ENCODE peak calls at places on chromosome 14, in six cellular contexts. L, J, U, X, P and E are unnamed samples.

GRCh38 chr14:35956376-35957000 is 130.3 kb downstream of the BRMS1L start:
- DNase-seq in P (no peak), L (no peak), U (no peak), J (no peak), X (no peak), E (no peak)

GRCh38 chr14:76348898-76349297 is 27.0 kb upstream of the ESRRB start:
- DNase-seq in X (peak), U (no peak), J (peak), L (peak), P (peak), E (no peak)

GRCh38 chr14:22583994-22584393 is 5.0 kb downstream of the DAD1 start:
- DNase-seq in P (no peak), U (no peak), X (no peak), J (no peak), L (no peak), E (no peak)

GRCh38 chr14:33646692-33647260 is 304.1 kb downstream of the EGLN3 start:
- DNase-seq in L (peak), U (no peak), J (peak), P (no peak), X (no peak), E (no peak)

GRCh38 chr14:54487771-54488170 is 1.0 kb downstream of the GMFB start:
- DNase-seq in X (no peak), P (no peak), L (peak), U (no peak), J (peak), E (no peak)

GRCh38 chr14:23183076-23183475 is 384 bp downstream of the SLC7A8 start:
- DNase-seq in X (no peak), P (no peak), U (no peak), L (no peak), J (no peak), E (no peak)

GRCh38 chr14:101354726-101355125 is 206.6 kb upstream of the DIO3 start:
- DNase-seq in U (no peak), X (no peak), L (no peak), P (no peak), J (no peak), E (no peak)

GRCh38 chr14:81710232-81710845 is 176.7 kb upstream of the SEL1L start:
- DNase-seq in U (no peak), L (peak), J (peak), P (no peak), X (peak), E (no peak)

GRCh38 chr14:99517643-99518381 is 36.6 kb downstream of the CCNK start:
- DNase-seq in P (no peak), J (no peak), X (no peak), L (no peak), U (no peak), E (no peak)

GRCh38 chr14:49303952-49304516 is 282.1 kb downstream of the RPS29 start:
- DNase-seq in X (no peak), J (peak), P (no peak), U (no peak), L (peak), E (no peak)

GRCh38 chr14:106877527-106877926 is 1351.1 kb downstream of the TMEM121 start:
- DNase-seq in L (no peak), P (no peak), U (no peak), X (no peak), J (no peak), E (no peak)

GRCh38 chr14:94171208-94171607 is 2.9 kb upstream of the PPP4R4 start:
- DNase-seq in X (no peak), U (no peak), P (no peak), J (peak), L (peak), E (no peak)

DNA sequence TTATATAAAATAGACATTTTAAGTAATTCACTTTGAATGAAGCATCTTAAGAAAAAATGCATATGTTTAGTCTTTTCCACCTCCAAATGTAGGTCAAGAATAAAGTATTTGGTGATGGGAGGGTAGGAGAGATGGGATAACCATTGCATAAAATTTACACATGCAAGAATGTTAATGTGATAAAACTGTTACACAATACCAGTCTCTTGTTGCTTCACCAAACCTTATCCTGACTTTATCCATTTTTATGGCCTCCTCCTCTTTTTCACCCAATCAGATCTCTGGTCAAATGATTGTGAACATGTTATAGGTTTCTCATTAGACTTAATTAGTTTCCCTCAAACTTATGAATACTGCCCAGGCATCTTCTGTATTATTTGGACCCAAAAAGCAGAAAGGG is 994.5 kb upstream of the FLRT2 start:
- DNase-seq in U (no peak), J (no peak), P (no peak), X (no peak), L (no peak), E (no peak)
- TF ChIP-seq CTCF in U (no peak), J (no peak), P (no peak), X (no peak), L (no peak), E (no peak)

DNA sequence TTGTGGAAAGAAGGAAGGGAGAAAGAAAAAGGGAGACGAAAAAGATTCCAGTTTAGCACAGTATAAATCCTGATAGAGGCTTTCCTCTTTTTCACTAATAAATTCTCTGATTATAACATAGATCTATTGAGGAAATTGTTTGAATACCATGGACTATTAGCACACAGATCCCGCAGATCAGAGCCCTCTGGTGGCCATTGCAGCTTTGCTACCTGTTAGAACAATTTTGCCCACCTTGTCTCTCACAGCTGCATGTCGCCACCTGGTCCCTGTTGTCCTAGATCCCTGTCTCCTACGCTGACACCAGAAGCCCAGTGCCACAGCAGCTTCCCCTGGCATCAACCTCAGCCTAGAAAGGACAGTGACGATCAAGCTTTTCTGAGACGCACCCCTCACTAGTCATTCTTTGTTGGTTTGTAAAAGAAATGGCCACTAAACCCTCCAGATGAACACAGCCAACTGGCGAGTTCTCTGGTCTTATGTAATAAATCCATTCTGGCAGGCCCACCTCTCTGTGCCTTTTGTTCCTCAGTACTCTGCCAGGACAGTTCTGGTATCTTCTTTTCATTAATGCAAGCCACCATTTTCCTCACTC is 9.9 kb downstream of the GPHB5 start:
- DNase-seq in L (peak), X (peak), J (peak), P (no peak), U (no peak), E (no peak)
- TF ChIP-seq CTCF in L (peak), X (peak), J (peak), P (peak), U (no peak), E (no peak)

DNA sequence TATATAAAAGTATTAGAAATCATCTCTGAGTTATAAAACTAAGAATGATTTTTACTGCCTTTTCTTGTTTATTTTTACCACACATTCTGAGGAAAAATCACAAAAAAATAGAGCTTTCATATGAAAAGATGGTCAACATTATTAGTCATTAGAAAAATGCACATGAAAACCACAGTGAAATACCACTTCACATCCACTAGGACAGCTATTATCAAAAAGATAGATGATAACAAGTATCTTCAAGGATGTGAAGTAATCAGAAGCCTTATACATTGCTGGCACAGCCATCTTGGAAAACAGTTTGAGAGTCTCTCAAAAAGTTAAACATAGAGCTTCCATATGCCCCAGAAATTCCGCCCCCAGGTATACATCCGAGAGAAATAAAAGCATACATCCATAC is 523.8 kb downstream of the FUT8 start:
- DNase-seq in X (no peak), P (no peak), U (no peak), J (no peak), L (no peak), E (no peak)
- TF ChIP-seq CTCF in X (no peak), P (no peak), U (no peak), J (no peak), L (no peak), E (no peak)

GRCh38 chr14:74301594-74302159 is 1.1 kb downstream of the ABCD4 start:
- DNase-seq in L (no peak), X (no peak), U (no peak), P (no peak), J (no peak), E (no peak)

GRCh38 chr14:74302160-74302628 is 540 bp downstream of the ABCD4 start:
- DNase-seq in X (no peak), P (no peak), U (no peak), L (peak), J (peak), E (no peak)

GRCh38 chr14:74308695-74309094 is 6.0 kb upstream of the ABCD4 start:
- DNase-seq in L (no peak), P (no peak), J (no peak), X (no peak), U (no peak), E (no peak)

GRCh38 chr14:74299061-74299545 is 3.6 kb downstream of the ABCD4 start:
- DNase-seq in L (peak), X (peak), P (no peak), U (no peak), J (peak), E (no peak)

DNA sequence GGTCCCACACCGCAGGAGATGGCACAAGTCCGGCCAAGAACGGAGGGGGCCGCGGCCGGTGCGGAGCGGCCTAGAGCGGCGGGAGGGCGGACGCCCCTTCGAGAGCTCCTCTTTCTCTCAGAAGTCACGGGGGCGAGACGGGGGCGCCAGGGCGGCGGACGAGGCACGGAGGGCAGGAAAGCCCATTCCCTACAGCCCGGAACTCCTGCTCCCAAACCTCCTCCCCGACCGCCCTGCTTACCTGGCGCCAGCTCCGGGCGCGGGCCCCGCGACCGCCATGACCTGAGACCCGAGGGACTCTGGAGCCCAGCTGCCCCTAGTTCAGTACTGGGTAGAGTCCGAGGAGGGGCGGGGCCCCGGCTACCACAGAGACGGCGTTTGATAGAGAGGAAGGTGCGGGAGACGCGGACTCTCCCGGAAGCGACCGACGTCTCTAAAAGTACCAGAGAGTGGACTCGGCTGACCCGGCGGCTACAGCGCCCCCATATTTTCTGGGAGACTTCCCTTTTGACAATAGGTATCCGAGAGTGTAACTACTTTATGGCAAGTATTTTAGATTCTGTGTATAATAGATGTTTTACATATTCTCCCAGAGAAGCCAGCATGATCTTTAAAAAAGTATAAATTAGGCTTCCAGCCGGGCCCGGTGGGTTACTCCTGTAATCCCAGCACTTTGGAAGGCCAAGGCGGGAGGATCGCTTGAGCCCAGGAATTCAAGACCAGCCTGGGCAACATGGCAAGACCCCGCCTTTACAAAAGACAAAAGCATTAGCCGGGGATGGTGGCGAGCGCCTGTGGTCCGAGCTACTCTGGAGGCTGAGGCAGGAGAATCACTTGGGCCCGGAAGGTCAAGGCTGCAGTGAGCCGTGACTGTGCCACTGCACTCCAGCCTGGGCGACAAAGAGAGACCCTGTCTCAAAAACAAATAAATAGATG is at the start of gene ABCD4:
- DNase-seq in X (peak), L (peak), J (peak), P (peak), U (peak), E (peak)
- TF ChIP-seq CTCF in X (peak), L (peak), J (peak), P (peak), U (peak), E (no peak)

DNA sequence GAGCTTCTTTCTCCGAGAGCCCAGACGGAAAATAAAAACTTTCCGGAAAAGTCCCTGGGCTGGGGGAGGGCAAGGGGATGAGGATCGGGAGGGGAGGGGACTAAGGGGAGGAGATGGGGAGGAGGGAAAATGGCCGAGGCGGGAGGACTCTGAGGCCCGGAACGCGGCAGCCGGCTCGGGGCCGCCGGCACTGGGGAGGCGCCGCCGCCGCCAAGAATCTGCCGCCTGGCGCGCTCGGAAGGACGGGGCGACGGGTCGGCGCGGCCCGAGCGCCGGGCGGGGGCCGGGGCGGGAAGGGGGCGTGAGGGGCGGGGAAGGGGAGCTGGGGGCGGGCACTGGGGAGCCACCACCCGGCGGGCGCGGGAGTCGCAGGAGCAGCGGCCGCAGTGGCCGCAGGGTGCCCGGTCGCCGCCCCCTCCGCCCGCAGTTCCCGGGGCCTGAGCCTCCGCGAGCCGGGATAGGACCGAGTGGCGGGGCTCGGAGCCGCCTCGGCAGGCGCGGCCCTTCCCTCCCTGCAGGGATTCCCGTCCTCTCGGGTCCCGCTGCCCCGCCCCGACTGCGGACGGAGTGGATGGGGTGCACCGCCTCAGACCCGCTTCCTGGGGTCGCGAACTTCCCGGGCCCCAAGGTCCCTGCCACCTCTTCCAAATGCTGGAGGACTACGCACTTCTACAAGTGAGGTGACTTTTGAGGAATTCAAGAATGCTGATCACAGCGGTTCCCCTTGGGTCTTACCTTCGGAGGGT is at the start of gene PRKD1:
- DNase-seq in P (no peak), J (peak), X (no peak), U (no peak), L (peak), E (peak)
- TF ChIP-seq CTCF in P (peak), J (no peak), X (no peak), U (no peak), L (peak), E (no peak)

DNA sequence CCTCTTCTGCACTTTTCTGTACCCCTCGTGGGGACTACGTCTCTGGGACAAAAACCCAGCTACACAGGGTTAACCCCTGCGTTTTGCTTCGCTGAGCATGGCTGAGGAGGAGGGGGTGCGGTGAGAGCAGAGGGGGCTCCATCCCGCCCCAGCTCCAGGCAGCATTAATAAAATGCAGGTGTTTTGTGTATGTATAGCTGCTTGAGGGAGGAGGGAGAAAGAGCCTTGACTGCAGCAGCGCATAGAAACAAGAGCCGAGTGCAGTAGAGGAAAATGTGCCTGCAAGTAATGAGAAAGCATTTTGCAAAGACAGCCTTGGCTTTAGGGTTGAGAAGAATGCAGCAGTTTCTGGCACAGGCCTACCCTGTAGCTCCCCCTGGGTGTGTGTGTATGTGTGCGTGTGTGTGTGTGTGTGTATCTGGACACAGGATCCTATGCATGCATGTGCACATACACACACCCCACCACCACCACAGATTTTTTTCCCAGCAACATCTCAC is 103.9 kb downstream of the ZFP36L1 start:
- DNase-seq in U (no peak), L (peak), P (no peak), J (peak), X (no peak), E (no peak)
- TF ChIP-seq CTCF in U (no peak), L (peak), P (peak), J (no peak), X (no peak), E (no peak)

GRCh38 chr14:31084385-31084784 is 58.2 kb upstream of the STRN3 start:
- DNase-seq in U (no peak), L (no peak), J (no peak), P (no peak), X (no peak), E (peak)
- TF ChIP-seq CTCF in U (no peak), L (no peak), J (no peak), P (no peak), X (no peak), E (no peak)